ENCODE peak calls at places on chromosomes 2 and 18, in nine cellular contexts. B, W, Z, P, U, H, X, Q and V are unnamed samples.

GRCh38 chr2:126656311-126657145 is 570 bp downstream of the GYPC start:
- DNase-seq in B (no peak), W (peak), Z (peak), P (peak), U (peak), H (no peak), X (peak), Q (peak), V (peak)

GRCh38 chr2:240143801-240144648 is 3.6 kb upstream of the OTOS start:
- DNase-seq in B (no peak), W (peak), Z (peak), P (peak), U (peak), H (peak), X (peak), Q (peak), V (peak)

GRCh38 chr2:2653221-2653620 is 322.1 kb upstream of the MYT1L start:
- DNase-seq in B (no peak), W (no peak), Z (no peak), P (no peak), U (no peak), H (no peak), X (no peak), Q (no peak), V (no peak)

GRCh38 chr2:111632661-111633060 is 251.3 kb downstream of the ANAPC1 start:
- DNase-seq in B (no peak), W (no peak), Z (no peak), P (no peak), U (no peak), H (no peak), X (no peak), Q (no peak), V (peak)

GRCh38 chr18:26510337-26510736 is 38.0 kb downstream of the KCTD1 start:
- DNase-seq in B (no peak), W (no peak), Z (no peak), P (no peak), U (no peak), H (no peak), X (no peak), Q (no peak), V (no peak)

GRCh38 chr2:100291152-100291970 is 30.9 kb downstream of the LONRF2 start:
- DNase-seq in B (peak), W (no peak), Z (no peak), P (no peak), U (peak), H (peak), X (peak), Q (peak), V (no peak)

GRCh38 chr2:158619496-158619895 is 162.7 kb downstream of the PKP4 start:
- DNase-seq in B (peak), W (no peak), Z (peak), P (peak), U (peak), H (peak), X (peak), Q (no peak), V (no peak)

GRCh38 chr18:45783097-45784075 is 42.1 kb upstream of the SIGLEC15 start:
- DNase-seq in B (no peak), W (no peak), Z (peak), P (peak), U (peak), H (no peak), X (peak), Q (no peak), V (no peak)

GRCh38 chr18:27717816-27718215 is 459.1 kb downstream of the CDH2 start:
- DNase-seq in B (no peak), W (no peak), Z (peak), P (no peak), U (no peak), H (no peak), X (peak), Q (no peak), V (no peak)

GRCh38 chr2:43083710-43084698 is 142.4 kb downstream of the ZFP36L2 start:
- DNase-seq in B (peak), W (peak), Z (peak), P (peak), U (peak), H (no peak), X (peak), Q (no peak), V (no peak)

GRCh38 chr2:15651367-15651727 is 59.7 kb downstream of the DDX1 start:
- DNase-seq in B (no peak), W (no peak), Z (no peak), P (no peak), U (no peak), H (no peak), X (no peak), Q (no peak), V (no peak)

GRCh38 chr2:170493698-170494097 is 221.4 kb upstream of the SP5 start:
- DNase-seq in B (no peak), W (no peak), Z (no peak), P (no peak), U (peak), H (no peak), X (peak), Q (no peak), V (no peak)

GRCh38 chr2:232538671-232539070 is 821 bp upstream of the CHRNG start:
- DNase-seq in B (no peak), W (peak), Z (no peak), P (no peak), U (no peak), H (no peak), X (no peak), Q (no peak), V (no peak)

GRCh38 chr2:74625658-74626425 is 22.3 kb downstream of the M1AP start:
- DNase-seq in B (no peak), W (no peak), Z (peak), P (no peak), U (peak), H (peak), X (no peak), Q (no peak), V (no peak)

GRCh38 chr2:154698789-154699559 is 479 bp downstream of the KCNJ3 start:
- DNase-seq in B (no peak), W (no peak), Z (peak), P (no peak), U (no peak), H (no peak), X (no peak), Q (no peak), V (no peak)

GRCh38 chr2:233113114-233113452 is 52.9 kb downstream of the INPP5D start:
- DNase-seq in B (no peak), W (no peak), Z (no peak), P (no peak), U (no peak), H (no peak), X (no peak), Q (no peak), V (no peak)

GRCh38 chr2:106963156-106963555 is 77.2 kb upstream of the ST6GAL2 start:
- DNase-seq in B (no peak), W (no peak), Z (no peak), P (no peak), U (peak), H (no peak), X (peak), Q (no peak), V (no peak)

GRCh38 chr2:207219716-207220414 is 54.1 kb upstream of the KLF7 start:
- DNase-seq in B (no peak), W (peak), Z (peak), P (no peak), U (peak), H (peak), X (peak), Q (no peak), V (no peak)

DNA sequence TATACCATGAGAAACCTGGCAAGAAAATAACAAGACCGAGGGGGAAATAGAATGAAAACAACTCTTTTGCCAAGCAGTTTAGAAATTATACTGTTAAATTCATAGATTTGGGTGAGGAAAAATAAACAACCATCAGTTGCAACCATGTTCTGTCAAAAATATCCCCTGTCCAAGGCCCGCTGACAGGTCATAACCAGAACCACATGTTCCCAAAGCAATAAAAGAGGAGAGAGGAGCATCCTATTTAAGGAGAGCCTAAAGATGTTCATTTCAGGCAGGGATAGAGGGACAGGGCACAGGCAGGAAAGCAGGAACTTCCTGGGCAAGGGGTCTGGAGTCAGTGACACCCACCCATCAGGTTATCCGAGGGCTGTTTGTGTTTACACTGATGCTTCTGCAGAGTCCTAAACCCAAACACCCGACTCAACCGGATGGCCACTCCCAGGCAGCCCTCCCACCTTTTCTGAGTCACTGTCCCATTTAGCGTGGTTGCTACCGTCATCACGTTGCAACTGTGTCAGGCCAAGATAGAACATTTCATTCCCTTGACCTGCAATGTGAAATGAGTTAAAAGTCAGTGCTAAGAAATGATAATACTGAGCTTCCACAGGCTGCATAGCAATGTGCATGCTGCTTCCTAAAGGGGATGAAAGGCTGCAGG is 468.3 kb upstream of the RAB12 start:
- DNase-seq in B (no peak), W (peak), Z (peak), P (no peak), U (peak), H (no peak), X (peak), Q (no peak), V (no peak)
- H2AFZ ChIP-seq in B (no peak), W (peak), Z (no peak), P (no peak), U (peak), H (no peak), X (no peak), Q (no peak), V (no peak)

GRCh38 chr2:17792515-17792914 is 23.7 kb upstream of the MSGN1 start:
- DNase-seq in B (no peak), W (no peak), Z (no peak), P (no peak), U (no peak), H (no peak), X (peak), Q (no peak), V (no peak)
- H3K4me2 ChIP-seq in B (no peak), W (no peak), Z (no peak), P (no peak), U (no peak), H (no peak), X (no peak), Q (no peak), V (no peak)

GRCh38 chr2:28991462-28991861 is 10.4 kb downstream of the TOGARAM2 start:
- DNase-seq in B (no peak), W (no peak), Z (no peak), P (no peak), U (peak), H (no peak), X (peak), Q (no peak), V (no peak)
- H2AFZ ChIP-seq in B (no peak), W (no peak), Z (no peak), P (no peak), U (no peak), H (no peak), X (no peak), Q (no peak), V (no peak)

DNA sequence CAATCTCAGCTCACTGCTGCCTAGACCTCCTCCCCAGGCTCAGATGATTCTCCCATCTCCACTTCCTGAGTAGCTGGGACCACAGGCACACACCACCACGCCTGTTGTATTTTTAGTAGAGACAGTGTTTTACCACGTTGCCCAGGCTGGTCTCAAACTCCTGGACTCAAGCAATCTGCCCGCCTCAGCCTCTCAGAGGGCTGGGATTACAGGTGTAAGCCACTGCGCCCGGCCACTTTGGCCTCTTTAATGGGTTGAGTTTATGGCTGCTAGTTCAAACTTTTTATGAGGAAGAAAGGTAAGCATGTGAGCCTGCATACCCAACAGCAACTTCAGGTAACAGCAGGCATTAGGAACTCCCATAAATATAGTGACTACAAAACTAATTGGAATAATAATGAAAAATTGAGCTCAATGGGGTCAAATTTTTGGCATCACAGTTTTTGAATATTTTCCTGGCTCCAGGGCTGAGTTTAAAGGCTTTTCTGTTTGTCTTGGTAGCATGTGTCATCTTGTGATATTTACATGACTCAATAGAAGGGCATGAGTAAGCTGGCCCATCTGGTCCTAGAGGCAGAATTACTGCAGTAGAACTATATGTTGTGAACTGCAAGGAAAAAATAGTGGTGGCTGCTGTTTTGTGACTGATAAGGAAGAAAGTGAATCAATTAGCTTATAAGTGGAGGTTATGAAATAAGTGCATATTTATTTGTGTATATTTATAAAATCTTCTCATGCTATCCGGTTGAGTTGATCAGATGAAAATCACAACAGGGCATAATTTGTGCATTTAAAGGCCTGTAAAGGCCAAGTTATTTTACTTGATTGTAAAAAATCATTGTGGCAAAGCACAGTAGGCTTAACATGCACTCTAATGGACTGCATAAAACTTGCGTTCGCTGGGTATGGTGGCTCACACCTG is 24.8 kb downstream of the GALM start:
- DNase-seq in B (peak), W (peak), Z (no peak), P (no peak), U (peak), H (peak), X (peak), Q (no peak), V (no peak)
- H3K4me2 ChIP-seq in B (peak), W (peak), Z (no peak), P (no peak), U (peak), H (peak), X (peak), Q (no peak), V (no peak)

GRCh38 chr2:45643095-45643494 is 8.4 kb upstream of the PRKCE start:
- DNase-seq in B (no peak), W (no peak), Z (peak), P (peak), U (peak), H (no peak), X (peak), Q (no peak), V (no peak)
- H2AFZ ChIP-seq in B (peak), W (peak), Z (peak), P (peak), U (peak), H (peak), X (peak), Q (peak), V (peak)

DNA sequence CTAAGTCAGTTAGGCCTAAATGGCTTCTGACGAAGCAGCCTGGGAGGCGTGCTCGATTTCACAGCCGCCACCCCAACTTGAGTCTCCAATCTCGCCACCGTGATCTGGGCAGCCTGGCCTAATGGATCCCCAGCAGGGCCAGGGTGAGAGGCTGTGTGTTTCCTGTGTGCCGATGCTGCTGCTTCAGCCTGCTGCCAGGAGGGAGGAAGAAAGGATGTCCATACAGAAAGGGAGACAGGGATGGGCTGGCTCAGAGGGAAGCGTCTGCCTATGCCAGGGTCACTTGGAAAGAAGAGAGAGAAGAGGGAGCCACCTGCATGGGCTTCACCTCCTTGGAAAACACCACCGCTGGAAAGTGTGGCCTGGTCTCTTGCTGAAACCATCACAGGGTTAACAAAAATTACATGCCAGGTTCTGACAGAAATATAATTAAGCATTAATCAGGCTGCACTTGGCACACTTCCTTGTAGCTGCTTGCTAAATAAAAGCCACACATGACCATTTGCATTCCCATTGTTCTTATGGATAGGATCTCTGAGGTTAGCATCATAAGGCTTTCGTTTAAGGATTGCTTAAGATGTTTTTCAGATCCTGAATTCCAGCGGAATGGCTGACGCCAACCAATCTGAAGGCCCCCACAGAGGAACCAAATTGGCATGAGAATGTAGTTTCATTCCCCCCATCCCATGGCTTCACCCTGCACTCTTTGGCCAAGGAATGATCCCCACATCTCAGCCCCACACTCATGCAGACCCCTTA is 108.8 kb upstream of the SLC1A4 start:
- DNase-seq in B (no peak), W (no peak), Z (peak), P (no peak), U (no peak), H (no peak), X (no peak), Q (no peak), V (no peak)
- H3K4me2 ChIP-seq in B (no peak), W (no peak), Z (peak), P (no peak), U (no peak), H (no peak), X (no peak), Q (no peak), V (no peak)

DNA sequence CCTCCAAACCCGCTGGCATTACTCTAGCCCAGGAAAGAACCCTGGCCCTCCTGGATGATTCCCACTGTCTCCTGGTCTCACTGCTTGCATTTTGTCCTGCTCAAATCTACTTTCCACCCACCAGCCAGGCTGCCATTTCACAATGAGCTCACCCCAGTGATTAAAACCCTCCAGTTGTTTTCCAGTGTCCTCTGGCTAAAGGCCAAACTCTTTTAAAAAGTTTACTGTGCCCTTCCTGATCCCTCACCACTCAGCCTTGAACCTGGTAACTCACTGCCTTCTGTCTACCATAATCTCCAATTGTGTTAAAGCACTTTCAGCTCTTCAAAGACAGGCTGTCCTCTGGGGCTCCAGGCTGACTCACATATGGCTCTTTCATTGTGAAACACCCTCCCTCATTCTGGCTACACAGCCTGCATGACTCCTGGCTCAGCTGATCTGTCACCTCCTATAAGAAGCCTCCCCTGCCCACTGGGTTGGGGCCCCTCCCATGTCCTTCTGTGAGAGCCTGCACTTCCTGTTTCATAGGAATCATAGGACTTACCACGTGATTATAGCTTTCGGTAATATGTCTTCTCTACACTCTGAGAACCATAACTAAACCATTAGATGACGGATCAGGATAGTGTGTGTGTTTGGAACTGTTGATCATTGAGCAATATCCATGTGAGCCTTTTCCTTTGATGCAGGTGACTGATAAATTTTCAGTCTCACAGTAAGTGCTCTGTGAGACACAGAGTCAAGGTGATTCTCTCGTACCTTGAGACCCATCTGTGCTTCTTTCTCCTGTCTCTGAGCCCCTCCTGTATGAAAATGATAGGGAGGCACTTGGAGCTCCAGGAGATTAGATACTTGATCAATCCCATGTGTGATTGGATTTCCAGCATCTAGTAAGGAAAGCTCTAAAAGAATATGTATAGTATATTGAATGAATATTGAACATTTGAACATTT is 590.8 kb upstream of the ID2 start:
- DNase-seq in B (peak), W (peak), Z (no peak), P (no peak), U (peak), H (no peak), X (peak), Q (peak), V (peak)
- H2AFZ ChIP-seq in B (peak), W (peak), Z (peak), P (no peak), U (peak), H (no peak), X (peak), Q (peak), V (peak)